ENCODE peak calls at places on chromosomes 5 and 9, in nine cellular contexts. K is uterus; Y is colonic mucosa; P is GM23338; U is dorsolateral prefrontal cortex; I is CD8-positive, alpha-beta T cell; Z is left ventricle myocardium inferior; A is cardiac muscle cell; Q is HL-60. F is an unnamed sample.

GRCh38 chr5:32444946-32445758 is 612 bp upstream of the ZFR start:
- DNase-seq in K (no peak), A (no peak), P (peak), Z (no peak), U (no peak), Y (no peak), Q (no peak), I (no peak), F (no peak)

GRCh38 chr9:17031546-17031945 is 103.3 kb upstream of the CNTLN start:
- DNase-seq in I (no peak), K (no peak), P (no peak), Q (no peak), U (no peak), Y (no peak), Z (no peak), A (no peak), F (no peak)

GRCh38 chr9:28342815-28343338 is 769.6 kb upstream of the C9orf72 start:
- DNase-seq in Q (no peak), K (no peak), Y (no peak), Z (no peak), I (no peak), A (no peak), U (no peak), P (no peak), F (no peak)

GRCh38 chr5:14374100-14374499 is 207.5 kb upstream of the OTULINL start:
- DNase-seq in K (no peak), Y (no peak), P (peak), U (no peak), A (no peak), Q (no peak), Z (no peak), I (no peak), F (no peak)

GRCh38 chr5:66143473-66144073 is 527 bp upstream of the SREK1 start:
- DNase-seq in Y (no peak), K (no peak), Z (no peak), P (no peak), Q (no peak), I (no peak), A (peak), U (no peak), F (no peak)

GRCh38 chr5:99032234-99033013 is 103.6 kb upstream of the CHD1 start:
- DNase-seq in P (peak), I (no peak), Z (peak), Q (peak), U (peak), K (peak), A (peak), Y (peak), F (no peak)

GRCh38 chr5:54091416-54092130 is 218.8 kb downstream of the ARL15 start:
- DNase-seq in P (no peak), Y (no peak), A (no peak), U (peak), Q (no peak), K (no peak), I (no peak), Z (peak), F (no peak)

GRCh38 chr9:86202338-86202882 is 57.0 kb downstream of the C9orf153 start:
- DNase-seq in P (peak), A (peak), Z (no peak), Q (peak), K (no peak), I (no peak), U (no peak), Y (no peak), F (no peak)

GRCh38 chr5:147348046-147348445 is 113.2 kb downstream of the STK32A start:
- DNase-seq in K (no peak), Q (no peak), Y (no peak), U (no peak), A (no peak), Z (no peak), I (no peak), P (no peak), F (no peak)

DNA sequence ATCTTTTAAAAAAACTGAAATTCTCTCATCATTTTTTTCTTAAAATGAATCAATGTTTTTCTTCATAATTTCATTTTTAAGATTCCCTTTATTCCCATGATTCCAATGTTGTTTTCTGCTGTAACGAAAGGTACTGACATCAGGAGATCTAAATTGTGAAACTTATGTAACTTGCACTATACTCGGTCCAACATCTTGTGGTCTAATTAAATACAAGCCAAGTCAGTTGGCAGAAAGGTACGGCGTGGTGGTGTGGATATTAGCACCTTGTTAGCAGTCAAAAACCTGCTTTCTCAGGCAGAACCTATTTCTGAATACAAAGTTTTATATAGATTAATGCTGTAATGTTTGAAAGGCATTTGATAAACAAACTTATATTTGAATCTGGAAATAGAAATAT is 20.1 kb downstream of the RORB start:
- DNase-seq in Q (no peak), Y (no peak), U (no peak), A (no peak), I (no peak), K (no peak), P (no peak), Z (no peak), F (no peak)
- H3K4me3 ChIP-seq in Q (no peak), Y (no peak), U (no peak), A (no peak), I (no peak), K (no peak), P (no peak), Z (no peak), F (no peak)

GRCh38 chr9:36967997-36968396 is 66.1 kb downstream of the PAX5 start:
- DNase-seq in I (no peak), A (no peak), U (no peak), Y (no peak), K (no peak), P (no peak), Z (no peak), Q (no peak), F (no peak)

GRCh38 chr9:36970007-36970888 is 63.8 kb downstream of the PAX5 start:
- DNase-seq in P (no peak), Y (no peak), U (no peak), I (no peak), K (no peak), A (no peak), Q (no peak), Z (no peak), F (no peak)

GRCh38 chr9:36968574-36969215 is 65.4 kb downstream of the PAX5 start:
- DNase-seq in Q (no peak), Z (no peak), A (no peak), P (no peak), Y (no peak), I (no peak), U (no peak), K (no peak), F (no peak)

GRCh38 chr9:36971935-36972488 is 62.1 kb downstream of the PAX5 start:
- DNase-seq in K (no peak), P (no peak), A (no peak), I (no peak), U (no peak), Q (no peak), Y (no peak), Z (no peak), F (no peak)

DNA sequence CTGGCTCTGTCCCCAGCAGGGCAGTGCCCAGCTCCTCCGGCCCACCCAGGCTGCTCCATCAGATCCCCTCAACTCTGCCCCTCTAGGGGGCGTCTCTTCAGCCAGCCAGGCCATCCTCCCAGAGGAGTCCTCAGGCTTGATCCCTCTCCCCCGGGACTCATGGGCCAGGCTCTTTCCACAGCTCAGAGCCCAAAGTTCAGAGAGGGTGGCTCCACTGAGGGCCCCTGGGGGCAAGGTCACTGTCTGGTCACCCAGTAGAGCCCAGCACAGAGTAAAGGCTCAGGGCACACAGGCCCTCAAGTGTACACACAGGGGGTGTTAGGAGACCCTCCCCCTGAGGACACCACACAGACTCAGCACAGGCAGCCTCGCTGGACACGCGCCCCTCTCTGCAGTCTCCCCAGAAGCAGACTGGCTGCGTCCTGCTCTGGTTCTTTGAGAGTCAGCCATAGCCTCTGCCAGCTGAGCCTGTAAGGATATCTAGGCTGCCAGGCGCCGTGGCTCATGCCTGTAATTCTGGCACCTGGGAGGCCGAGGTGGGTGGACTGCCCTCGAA is 64.8 kb downstream of the PAX5 start:
- DNase-seq in Z (no peak), K (no peak), Y (no peak), A (no peak), I (no peak), P (peak), Q (no peak), U (no peak), F (no peak)
- TF ChIP-seq CTCF in Z (no peak), K (no peak), Y (no peak), A (no peak), I (no peak), P (peak), Q (no peak), U (no peak), F (no peak)

DNA sequence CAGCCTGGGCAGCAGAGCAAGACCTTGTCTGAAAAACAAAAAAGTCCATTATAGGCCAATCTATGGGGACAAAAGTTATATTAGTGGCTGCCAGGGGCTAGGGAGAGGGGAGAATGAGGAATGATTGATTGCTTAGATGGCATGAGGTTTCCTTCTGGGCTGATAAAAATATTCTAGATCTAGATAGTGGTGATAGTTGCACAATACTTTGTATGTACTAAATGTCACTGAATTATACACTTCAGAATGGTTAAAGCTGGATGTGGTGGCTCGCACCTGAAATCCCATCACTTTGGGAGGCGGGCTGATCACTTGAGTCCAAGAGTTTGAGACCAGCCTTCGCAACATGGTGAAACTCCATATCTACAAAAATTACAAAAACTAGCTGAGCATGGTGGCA is 42.7 kb upstream of the TEX48 start:
- DNase-seq in Z (no peak), P (no peak), Y (no peak), K (no peak), U (no peak), Q (no peak), I (no peak), A (no peak), F (no peak)
- H3K27ac ChIP-seq in Z (no peak), P (no peak), Y (no peak), K (no peak), U (no peak), Q (no peak), I (no peak), A (no peak), F (no peak)

DNA sequence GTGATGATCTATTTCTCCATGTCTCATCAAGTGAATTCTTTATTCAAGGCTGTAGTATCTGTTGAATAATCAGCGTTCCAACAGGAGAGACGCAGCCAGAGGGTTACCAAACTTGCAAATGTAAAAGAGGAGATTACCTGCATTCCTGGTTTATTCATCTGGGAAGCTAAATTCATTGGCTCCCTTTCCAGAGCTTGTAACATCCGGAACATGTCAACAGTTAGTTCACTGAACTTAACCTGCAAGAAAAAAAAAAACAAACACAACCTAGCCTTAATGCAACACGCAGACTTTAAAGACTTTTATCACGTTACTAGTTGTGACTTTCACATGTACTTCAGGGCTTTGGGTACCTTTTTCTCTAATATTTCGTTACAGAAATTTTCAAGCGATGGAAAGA is 62.4 kb upstream of the GOLGA1 start:
- DNase-seq in Q (no peak), P (no peak), Y (no peak), I (no peak), K (no peak), A (no peak), Z (no peak), U (no peak), F (no peak)
- H3K4me3 ChIP-seq in Q (no peak), P (no peak), Y (no peak), I (no peak), K (no peak), A (no peak), Z (no peak), U (no peak), F (no peak)

GRCh38 chr9:112380771-112381181 is 868 bp downstream of the HSDL2 start:
- DNase-seq in A (peak), P (no peak), Y (no peak), I (no peak), K (no peak), U (no peak), Z (no peak), Q (peak), F (no peak)

GRCh38 chr9:112377684-112378344 is 2.1 kb upstream of the HSDL2 start:
- DNase-seq in Y (no peak), Z (no peak), U (no peak), A (no peak), I (no peak), Q (no peak), P (no peak), K (no peak), F (no peak)

GRCh38 chr9:112380102-112380581 is at the start of gene HSDL2:
- DNase-seq in U (no peak), Q (no peak), P (peak), Z (no peak), Y (peak), A (no peak), K (peak), I (no peak), F (no peak)

GRCh38 chr9:112378441-112379176 is 1.3 kb upstream of the HSDL2 start:
- DNase-seq in K (no peak), Z (peak), I (no peak), Q (peak), P (no peak), A (peak), U (no peak), Y (peak), F (no peak)

GRCh38 chr9:112379177-112380101 is 469 bp upstream of the HSDL2 start:
- DNase-seq in U (peak), Z (peak), Q (peak), Y (peak), A (peak), I (peak), K (peak), P (peak), F (peak)
- TF ChIP-seq CTCF in U (peak), Z (no peak), Q (no peak), Y (no peak), A (no peak), I (no peak), K (no peak), P (peak), F (peak)

GRCh38 chr5:79236970-79237734 is 1.2 kb downstream of the JMY start:
- DNase-seq in Z (peak), U (no peak), I (peak), A (peak), Y (peak), P (peak), Q (peak), K (peak), F (no peak)
- H3K27ac ChIP-seq in Z (peak), U (peak), I (peak), A (peak), Y (peak), P (no peak), Q (peak), K (peak), F (peak)

GRCh38 chr9:134390537-134390936 is 64.3 kb downstream of the RXRA start:
- DNase-seq in Q (no peak), K (no peak), Y (no peak), Z (no peak), U (no peak), P (no peak), I (peak), A (no peak), F (no peak)
- H3K4me3 ChIP-seq in Q (no peak), K (no peak), Y (no peak), Z (no peak), U (no peak), P (no peak), I (peak), A (no peak), F (no peak)

GRCh38 chr5:119743927-119744326 is 114.6 kb downstream of the FAM170A start:
- DNase-seq in K (no peak), Q (peak), I (no peak), A (peak), P (peak), Z (no peak), Y (peak), U (no peak), F (no peak)
- TF ChIP-seq CTCF in K (no peak), Q (no peak), I (peak), A (peak), P (peak), Z (no peak), Y (peak), U (peak), F (peak)

GRCh38 chr9:101172671-101173070 is 144.1 kb downstream of the PLPPR1 start:
- DNase-seq in I (no peak), U (no peak), Q (no peak), Y (no peak), A (no peak), Z (no peak), P (no peak), K (no peak), F (no peak)

GRCh38 chr9:101165131-101165530 is 136.6 kb downstream of the PLPPR1 start:
- DNase-seq in Z (no peak), P (no peak), A (no peak), I (no peak), Q (no peak), Y (no peak), U (no peak), K (no peak), F (no peak)

GRCh38 chr9:101162231-101162630 is 133.7 kb downstream of the PLPPR1 start:
- DNase-seq in P (no peak), Z (no peak), I (no peak), K (no peak), U (no peak), Y (no peak), A (no peak), Q (no peak), F (no peak)

DNA sequence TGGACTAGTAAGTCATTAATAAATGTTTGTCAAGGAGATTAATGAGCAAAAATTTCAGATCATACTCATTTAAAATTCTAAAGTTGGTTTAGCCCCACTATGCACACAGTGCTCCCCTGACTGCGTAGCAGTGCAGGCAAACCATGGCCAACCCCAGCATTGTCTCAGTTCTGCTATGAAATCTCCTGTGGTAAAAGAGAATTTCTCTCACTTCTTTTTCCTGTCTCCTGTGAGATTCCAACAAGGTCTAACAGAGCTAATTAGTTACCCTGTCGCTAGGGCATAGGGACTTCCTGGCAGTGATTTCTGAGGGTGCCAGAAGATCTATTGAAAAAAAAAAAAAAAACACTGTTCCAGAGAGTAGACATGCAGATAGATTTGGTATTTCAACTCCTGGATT is 138.2 kb downstream of the PLPPR1 start:
- DNase-seq in Z (no peak), U (no peak), Q (no peak), I (no peak), A (no peak), P (no peak), K (no peak), Y (no peak), F (no peak)
- H3K27ac ChIP-seq in Z (no peak), U (peak), Q (no peak), I (no peak), A (no peak), P (no peak), K (no peak), Y (no peak), F (no peak)

F was measured in esophagus squamous epithelium.